ENCODE peak calls at places on chromosome 13, in seven cellular contexts. One of them, this sample, is unnamed.
A peak's percentile ranks its signal among the peaks of the same experiment; 100 is the strongest.

GRCh38 chr13:113209880-113210421 is 538 bp downstream of the CUL4A start:
- DNase-seq in dorsolateral prefrontal cortex: peak; percentile 57
- DNase-seq in thoracic aorta: no peak
- DNase-seq in sigmoid colon: peak; percentile 76
- DNase-seq in fibroblast of lung: peak; percentile 60
- DNase-seq in effector memory CD4-positive, alpha-beta T cell: peak; percentile 73
- DNase-seq in body of pancreas: peak; percentile 72
- DNase-seq in this sample: peak; percentile 52

GRCh38 chr13:20869540-20869939 is 33.0 kb downstream of the XPO4 start:
- DNase-seq in body of pancreas: no peak
- DNase-seq in thoracic aorta: no peak
- DNase-seq in effector memory CD4-positive, alpha-beta T cell: no peak
- DNase-seq in sigmoid colon: no peak
- DNase-seq in fibroblast of lung: peak; percentile 54
- DNase-seq in dorsolateral prefrontal cortex: no peak
- DNase-seq in this sample: peak; percentile 17

GRCh38 chr13:46654956-46655726 is 102.2 kb downstream of the LRCH1 start:
- DNase-seq in thoracic aorta: no peak
- DNase-seq in effector memory CD4-positive, alpha-beta T cell: no peak
- DNase-seq in fibroblast of lung: peak; percentile 57
- DNase-seq in dorsolateral prefrontal cortex: no peak
- DNase-seq in sigmoid colon: no peak
- DNase-seq in body of pancreas: no peak
- DNase-seq in this sample: peak; percentile 46

GRCh38 chr13:56622840-56623239 is 517.9 kb upstream of the PRR20A start:
- DNase-seq in thoracic aorta: no peak
- DNase-seq in dorsolateral prefrontal cortex: no peak
- DNase-seq in sigmoid colon: no peak
- DNase-seq in effector memory CD4-positive, alpha-beta T cell: no peak
- DNase-seq in body of pancreas: no peak
- DNase-seq in fibroblast of lung: no peak
- DNase-seq in this sample: no peak

GRCh38 chr13:64723735-64724134 is 2506.4 kb downstream of the PCDH9 start:
- DNase-seq in thoracic aorta: no peak
- DNase-seq in fibroblast of lung: peak; percentile 61
- DNase-seq in effector memory CD4-positive, alpha-beta T cell: no peak
- DNase-seq in dorsolateral prefrontal cortex: no peak
- DNase-seq in sigmoid colon: no peak
- DNase-seq in body of pancreas: no peak
- DNase-seq in this sample: peak; percentile 75

GRCh38 chr13:113658836-113659235 is 838 bp upstream of the ATP4B start:
- DNase-seq in effector memory CD4-positive, alpha-beta T cell: no peak
- DNase-seq in sigmoid colon: peak; percentile 41
- DNase-seq in thoracic aorta: no peak
- DNase-seq in dorsolateral prefrontal cortex: peak; percentile 30
- DNase-seq in body of pancreas: peak; percentile 2
- DNase-seq in fibroblast of lung: no peak
- DNase-seq in this sample: no peak

GRCh38 chr13:106415971-106416370 is 119.5 kb downstream of the EFNB2 start:
- DNase-seq in effector memory CD4-positive, alpha-beta T cell: no peak
- DNase-seq in body of pancreas: no peak
- DNase-seq in sigmoid colon: no peak
- DNase-seq in thoracic aorta: no peak
- DNase-seq in fibroblast of lung: no peak
- DNase-seq in dorsolateral prefrontal cortex: no peak
- DNase-seq in this sample: no peak

GRCh38 chr13:107043016-107043957 is 475.4 kb upstream of the ARGLU1 start:
- DNase-seq in effector memory CD4-positive, alpha-beta T cell: no peak
- DNase-seq in dorsolateral prefrontal cortex: no peak
- DNase-seq in sigmoid colon: no peak
- DNase-seq in body of pancreas: no peak
- DNase-seq in fibroblast of lung: no peak
- DNase-seq in thoracic aorta: no peak
- DNase-seq in this sample: no peak

GRCh38 chr13:34320084-34320483 is 502.1 kb downstream of the RFC3 start:
- DNase-seq in sigmoid colon: no peak
- DNase-seq in effector memory CD4-positive, alpha-beta T cell: no peak
- DNase-seq in thoracic aorta: no peak
- DNase-seq in fibroblast of lung: no peak
- DNase-seq in body of pancreas: no peak
- DNase-seq in dorsolateral prefrontal cortex: no peak
- DNase-seq in this sample: no peak

GRCh38 chr13:30079501-30079900 is 227.8 kb downstream of the KATNAL1 start:
- DNase-seq in sigmoid colon: no peak
- DNase-seq in dorsolateral prefrontal cortex: no peak
- DNase-seq in fibroblast of lung: no peak
- DNase-seq in thoracic aorta: no peak
- DNase-seq in body of pancreas: no peak
- DNase-seq in effector memory CD4-positive, alpha-beta T cell: no peak
- DNase-seq in this sample: no peak

GRCh38 chr13:43270043-43270830 is 246.9 kb downstream of the DNAJC15 start:
- DNase-seq in fibroblast of lung: peak; percentile 46
- DNase-seq in dorsolateral prefrontal cortex: no peak
- DNase-seq in sigmoid colon: no peak
- DNase-seq in body of pancreas: no peak
- DNase-seq in effector memory CD4-positive, alpha-beta T cell: no peak
- DNase-seq in thoracic aorta: no peak
- DNase-seq in this sample: no peak

GRCh38 chr13:102293723-102294122 is 108.1 kb downstream of the FGF14 start:
- DNase-seq in fibroblast of lung: no peak
- DNase-seq in effector memory CD4-positive, alpha-beta T cell: no peak
- DNase-seq in body of pancreas: no peak
- DNase-seq in dorsolateral prefrontal cortex: no peak
- DNase-seq in sigmoid colon: no peak
- DNase-seq in thoracic aorta: no peak
- DNase-seq in this sample: no peak

GRCh38 chr13:64234255-64234654 is 2818.6 kb upstream of the PCDH20 start:
- DNase-seq in body of pancreas: no peak
- DNase-seq in thoracic aorta: no peak
- DNase-seq in sigmoid colon: no peak
- DNase-seq in dorsolateral prefrontal cortex: no peak
- DNase-seq in fibroblast of lung: peak; percentile 45
- DNase-seq in effector memory CD4-positive, alpha-beta T cell: no peak
- DNase-seq in this sample: peak; percentile 47

GRCh38 chr13:24185591-24186232 is 25.2 kb downstream of the SPATA13 start:
- DNase-seq in sigmoid colon: no peak
- DNase-seq in dorsolateral prefrontal cortex: no peak
- DNase-seq in body of pancreas: no peak
- DNase-seq in thoracic aorta: no peak
- DNase-seq in effector memory CD4-positive, alpha-beta T cell: no peak
- DNase-seq in fibroblast of lung: peak; percentile 44
- DNase-seq in this sample: peak; percentile 37

GRCh38 chr13:34155931-34156607 is 338.1 kb downstream of the RFC3 start:
- DNase-seq in thoracic aorta: no peak
- DNase-seq in effector memory CD4-positive, alpha-beta T cell: no peak
- DNase-seq in dorsolateral prefrontal cortex: no peak
- DNase-seq in body of pancreas: no peak
- DNase-seq in sigmoid colon: no peak
- DNase-seq in fibroblast of lung: peak; percentile 23
- DNase-seq in this sample: peak; percentile 39

GRCh38 chr13:107450426-107450825 is 764.9 kb downstream of the LIG4 start:
- DNase-seq in effector memory CD4-positive, alpha-beta T cell: no peak
- DNase-seq in fibroblast of lung: peak; percentile 34
- DNase-seq in body of pancreas: no peak
- DNase-seq in dorsolateral prefrontal cortex: no peak
- DNase-seq in thoracic aorta: no peak
- DNase-seq in sigmoid colon: no peak
- DNase-seq in this sample: peak; percentile 5

GRCh38 chr13:71674776-71675352 is 192.1 kb downstream of the DACH1 start:
- DNase-seq in fibroblast of lung: no peak
- DNase-seq in effector memory CD4-positive, alpha-beta T cell: no peak
- DNase-seq in dorsolateral prefrontal cortex: no peak
- DNase-seq in thoracic aorta: no peak
- DNase-seq in body of pancreas: no peak
- DNase-seq in sigmoid colon: no peak
- DNase-seq in this sample: no peak

GRCh38 chr13:80336335-80336734 is 4.6 kb downstream of the SPRY2 start:
- DNase-seq in effector memory CD4-positive, alpha-beta T cell: no peak
- DNase-seq in dorsolateral prefrontal cortex: no peak
- DNase-seq in sigmoid colon: no peak
- DNase-seq in body of pancreas: no peak
- DNase-seq in thoracic aorta: no peak
- DNase-seq in fibroblast of lung: peak; percentile 52
- DNase-seq in this sample: peak; percentile 52

GRCh38 chr13:42114912-42115311 is 66.5 kb downstream of the DGKH start:
- DNase-seq in thoracic aorta: no peak
- DNase-seq in effector memory CD4-positive, alpha-beta T cell: no peak
- DNase-seq in dorsolateral prefrontal cortex: no peak
- DNase-seq in body of pancreas: no peak
- DNase-seq in sigmoid colon: no peak
- DNase-seq in fibroblast of lung: no peak
- DNase-seq in this sample: no peak

GRCh38 chr13:87814444-87814843 is 143.3 kb downstream of the SLITRK5 start:
- DNase-seq in sigmoid colon: no peak
- DNase-seq in effector memory CD4-positive, alpha-beta T cell: no peak
- DNase-seq in dorsolateral prefrontal cortex: no peak
- DNase-seq in thoracic aorta: no peak
- DNase-seq in fibroblast of lung: no peak
- DNase-seq in body of pancreas: no peak
- DNase-seq in this sample: no peak

GRCh38 chr13:87810920-87811344 is 139.8 kb downstream of the SLITRK5 start:
- DNase-seq in dorsolateral prefrontal cortex: no peak
- DNase-seq in body of pancreas: peak; percentile 5
- DNase-seq in thoracic aorta: no peak
- DNase-seq in effector memory CD4-positive, alpha-beta T cell: no peak
- DNase-seq in sigmoid colon: no peak
- DNase-seq in fibroblast of lung: no peak
- DNase-seq in this sample: no peak

DNA sequence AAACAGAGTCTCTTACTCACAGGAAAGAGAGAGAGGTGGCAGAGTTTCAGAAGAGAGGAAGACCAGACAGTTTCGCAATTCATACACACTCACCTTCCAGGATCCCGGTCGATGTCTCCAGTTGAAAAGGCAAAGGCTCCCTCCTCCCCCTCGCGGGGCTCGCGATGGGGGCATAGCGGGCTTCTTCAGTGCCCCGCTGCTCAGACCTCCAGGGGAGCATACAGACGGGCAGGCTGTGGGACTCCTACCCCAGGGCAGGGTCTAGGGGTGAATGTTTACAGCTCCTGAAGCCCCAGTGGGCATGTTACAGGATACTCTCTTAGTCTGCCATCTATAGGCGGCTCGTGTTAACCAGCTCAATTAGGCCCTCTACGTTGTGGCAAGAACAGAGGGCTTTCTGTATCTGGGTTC is 139.2 kb downstream of the SLITRK5 start:
- DNase-seq in dorsolateral prefrontal cortex: no peak
- DNase-seq in thoracic aorta: no peak
- DNase-seq in fibroblast of lung: no peak
- DNase-seq in body of pancreas: peak; percentile 4
- DNase-seq in effector memory CD4-positive, alpha-beta T cell: no peak
- DNase-seq in sigmoid colon: no peak
- DNase-seq in this sample: peak; percentile 3
- H3K4me3 ChIP-seq in dorsolateral prefrontal cortex: no peak overlapping the region
- H3K4me3 ChIP-seq in thoracic aorta: no peak overlapping the region
- H3K4me3 ChIP-seq in fibroblast of lung: no peak overlapping the region
- H3K4me3 ChIP-seq in body of pancreas: no peak overlapping the region
- H3K4me3 ChIP-seq in effector memory CD4-positive, alpha-beta T cell: no peak overlapping the region
- H3K4me3 ChIP-seq in sigmoid colon: no peak overlapping the region
- H3K4me3 ChIP-seq in this sample: no peak overlapping the region

GRCh38 chr13:45337803-45338202 is 3.2 kb downstream of the TPT1 start:
- DNase-seq in fibroblast of lung: no peak
- DNase-seq in body of pancreas: no peak
- DNase-seq in effector memory CD4-positive, alpha-beta T cell: no peak
- DNase-seq in dorsolateral prefrontal cortex: no peak
- DNase-seq in sigmoid colon: no peak
- DNase-seq in thoracic aorta: no peak
- DNase-seq in this sample: no peak
- H3K4me3 ChIP-seq in fibroblast of lung: peak overlapping the region; percentile 20
- H3K4me3 ChIP-seq in body of pancreas: no peak overlapping the region
- H3K4me3 ChIP-seq in effector memory CD4-positive, alpha-beta T cell: no peak overlapping the region
- H3K4me3 ChIP-seq in dorsolateral prefrontal cortex: peak overlapping the region; percentile 98
- H3K4me3 ChIP-seq in sigmoid colon: no peak overlapping the region
- H3K4me3 ChIP-seq in thoracic aorta: no peak overlapping the region
- H3K4me3 ChIP-seq in this sample: no peak overlapping the region

GRCh38 chr13:40755082-40755755 is 15.8 kb downstream of the MRPS31 start:
- DNase-seq in fibroblast of lung: no peak
- DNase-seq in effector memory CD4-positive, alpha-beta T cell: no peak
- DNase-seq in dorsolateral prefrontal cortex: no peak
- DNase-seq in thoracic aorta: no peak
- DNase-seq in sigmoid colon: no peak
- DNase-seq in body of pancreas: no peak
- DNase-seq in this sample: no peak
- H3K4me3 ChIP-seq in fibroblast of lung: no peak overlapping the region
- H3K4me3 ChIP-seq in effector memory CD4-positive, alpha-beta T cell: no peak overlapping the region
- H3K4me3 ChIP-seq in dorsolateral prefrontal cortex: no peak overlapping the region
- H3K4me3 ChIP-seq in thoracic aorta: no peak overlapping the region
- H3K4me3 ChIP-seq in sigmoid colon: no peak overlapping the region
- H3K4me3 ChIP-seq in body of pancreas: no peak overlapping the region
- H3K4me3 ChIP-seq in this sample: no peak overlapping the region

GRCh38 chr13:97068964-97069815 is 74.9 kb upstream of the OXGR1 start:
- DNase-seq in body of pancreas: no peak
- DNase-seq in dorsolateral prefrontal cortex: no peak
- DNase-seq in fibroblast of lung: no peak
- DNase-seq in sigmoid colon: no peak
- DNase-seq in thoracic aorta: no peak
- DNase-seq in effector memory CD4-positive, alpha-beta T cell: no peak
- DNase-seq in this sample: no peak

GRCh38 chr13:97072297-97072696 is 78.0 kb upstream of the OXGR1 start:
- DNase-seq in thoracic aorta: no peak
- DNase-seq in dorsolateral prefrontal cortex: no peak
- DNase-seq in sigmoid colon: no peak
- DNase-seq in fibroblast of lung: no peak
- DNase-seq in effector memory CD4-positive, alpha-beta T cell: no peak
- DNase-seq in body of pancreas: no peak
- DNase-seq in this sample: no peak

GRCh38 chr13:97067342-97067895 is 73.1 kb upstream of the OXGR1 start:
- DNase-seq in sigmoid colon: no peak
- DNase-seq in thoracic aorta: no peak
- DNase-seq in effector memory CD4-positive, alpha-beta T cell: no peak
- DNase-seq in dorsolateral prefrontal cortex: no peak
- DNase-seq in body of pancreas: no peak
- DNase-seq in fibroblast of lung: peak; percentile 22
- DNase-seq in this sample: peak; percentile 45

GRCh38 chr13:97068146-97068545 is 73.9 kb upstream of the OXGR1 start:
- DNase-seq in sigmoid colon: no peak
- DNase-seq in body of pancreas: no peak
- DNase-seq in effector memory CD4-positive, alpha-beta T cell: no peak
- DNase-seq in thoracic aorta: no peak
- DNase-seq in fibroblast of lung: peak; percentile 6
- DNase-seq in dorsolateral prefrontal cortex: no peak
- DNase-seq in this sample: no peak
- H3K4me3 ChIP-seq in sigmoid colon: no peak overlapping the region
- H3K4me3 ChIP-seq in body of pancreas: no peak overlapping the region
- H3K4me3 ChIP-seq in effector memory CD4-positive, alpha-beta T cell: no peak overlapping the region
- H3K4me3 ChIP-seq in thoracic aorta: no peak overlapping the region
- H3K4me3 ChIP-seq in fibroblast of lung: no peak overlapping the region
- H3K4me3 ChIP-seq in dorsolateral prefrontal cortex: no peak overlapping the region
- H3K4me3 ChIP-seq in this sample: no peak overlapping the region